ENCODE peak calls at places on chromosomes 5 and 9, in ten cellular contexts. One of them, this sample, is unnamed.
A peak's percentile ranks its signal among the peaks of the same experiment; 100 is the strongest.

GRCh38 chr9:108866001-108866420 is 3.9 kb downstream of the ACTL7A start:
- DNase-seq in spleen: no peak
- DNase-seq in breast epithelium: no peak
- DNase-seq in fibroblast of villous mesenchyme: no peak
- DNase-seq in thoracic aorta: no peak
- DNase-seq in hepatocyte: no peak
- DNase-seq in mammary epithelial cell: no peak
- DNase-seq in PC-9: no peak
- DNase-seq in fibroblast of mammary gland: no peak
- DNase-seq in colonic mucosa: no peak
- DNase-seq in this sample: no peak

GRCh38 chr9:72424131-72424530 is 59.1 kb upstream of the ZFAND5 start:
- DNase-seq in fibroblast of mammary gland: no peak
- DNase-seq in spleen: no peak
- DNase-seq in breast epithelium: no peak
- DNase-seq in fibroblast of villous mesenchyme: no peak
- DNase-seq in PC-9: no peak
- DNase-seq in thoracic aorta: no peak
- DNase-seq in hepatocyte: no peak
- DNase-seq in mammary epithelial cell: no peak
- DNase-seq in colonic mucosa: no peak
- DNase-seq in this sample: no peak

GRCh38 chr9:27468450-27469110 is 55.5 kb upstream of the IFNK start:
- DNase-seq in fibroblast of mammary gland: no peak
- DNase-seq in thoracic aorta: no peak
- DNase-seq in spleen: peak; percentile 56
- DNase-seq in PC-9: no peak
- DNase-seq in fibroblast of villous mesenchyme: peak; percentile 62
- DNase-seq in colonic mucosa: no peak
- DNase-seq in hepatocyte: no peak
- DNase-seq in mammary epithelial cell: no peak
- DNase-seq in breast epithelium: no peak
- DNase-seq in this sample: no peak

GRCh38 chr9:98129451-98129881 is 10.4 kb upstream of the TRIM14 start:
- DNase-seq in colonic mucosa: no peak
- DNase-seq in fibroblast of villous mesenchyme: no peak
- DNase-seq in thoracic aorta: no peak
- DNase-seq in fibroblast of mammary gland: peak; percentile 10
- DNase-seq in hepatocyte: no peak
- DNase-seq in mammary epithelial cell: no peak
- DNase-seq in breast epithelium: no peak
- DNase-seq in PC-9: no peak
- DNase-seq in spleen: peak; percentile 81
- DNase-seq in this sample: no peak

GRCh38 chr9:83384214-83384613 is 154.0 kb downstream of the FRMD3 start:
- DNase-seq in spleen: no peak
- DNase-seq in thoracic aorta: no peak
- DNase-seq in colonic mucosa: no peak
- DNase-seq in hepatocyte: no peak
- DNase-seq in mammary epithelial cell: no peak
- DNase-seq in fibroblast of villous mesenchyme: no peak
- DNase-seq in PC-9: no peak
- DNase-seq in fibroblast of mammary gland: no peak
- DNase-seq in breast epithelium: no peak
- DNase-seq in this sample: no peak

GRCh38 chr5:39947657-39948056 is 522.9 kb upstream of the DAB2 start:
- DNase-seq in fibroblast of villous mesenchyme: peak; percentile 3
- DNase-seq in breast epithelium: no peak
- DNase-seq in spleen: no peak
- DNase-seq in colonic mucosa: no peak
- DNase-seq in thoracic aorta: no peak
- DNase-seq in mammary epithelial cell: peak; percentile 33
- DNase-seq in fibroblast of mammary gland: peak; percentile 63
- DNase-seq in hepatocyte: no peak
- DNase-seq in PC-9: no peak
- DNase-seq in this sample: no peak

GRCh38 chr5:149317281-149318048 is 27.8 kb upstream of the GRPEL2 start:
- DNase-seq in fibroblast of mammary gland: peak; percentile 58
- DNase-seq in PC-9: peak; percentile 34
- DNase-seq in hepatocyte: peak; percentile 56
- DNase-seq in thoracic aorta: no peak
- DNase-seq in colonic mucosa: peak; percentile 41
- DNase-seq in spleen: no peak
- DNase-seq in mammary epithelial cell: peak; percentile 37
- DNase-seq in breast epithelium: no peak
- DNase-seq in fibroblast of villous mesenchyme: peak; percentile 58
- DNase-seq in this sample: no peak

GRCh38 chr5:73596705-73597328 is 29.2 kb upstream of the ARHGEF28 start:
- DNase-seq in thoracic aorta: no peak
- DNase-seq in breast epithelium: no peak
- DNase-seq in mammary epithelial cell: no peak
- DNase-seq in hepatocyte: peak; percentile 63
- DNase-seq in fibroblast of villous mesenchyme: no peak
- DNase-seq in PC-9: no peak
- DNase-seq in colonic mucosa: peak; percentile 53
- DNase-seq in spleen: no peak
- DNase-seq in fibroblast of mammary gland: peak; percentile 56
- DNase-seq in this sample: no peak

GRCh38 chr5:68891718-68892117 is 202.1 kb upstream of the SLC30A5 start:
- DNase-seq in PC-9: no peak
- DNase-seq in colonic mucosa: no peak
- DNase-seq in breast epithelium: no peak
- DNase-seq in spleen: no peak
- DNase-seq in thoracic aorta: no peak
- DNase-seq in fibroblast of mammary gland: no peak
- DNase-seq in hepatocyte: no peak
- DNase-seq in mammary epithelial cell: no peak
- DNase-seq in fibroblast of villous mesenchyme: no peak
- DNase-seq in this sample: no peak

GRCh38 chr9:134789168-134789567 is 91.4 kb upstream of the FCN2 start:
- DNase-seq in colonic mucosa: no peak
- DNase-seq in thoracic aorta: no peak
- DNase-seq in fibroblast of villous mesenchyme: peak; percentile 48
- DNase-seq in mammary epithelial cell: no peak
- DNase-seq in PC-9: no peak
- DNase-seq in spleen: no peak
- DNase-seq in hepatocyte: no peak
- DNase-seq in breast epithelium: no peak
- DNase-seq in fibroblast of mammary gland: no peak
- DNase-seq in this sample: no peak

GRCh38 chr5:89320441-89320840 is 437.5 kb upstream of the MEF2C start:
- DNase-seq in breast epithelium: no peak
- DNase-seq in fibroblast of mammary gland: no peak
- DNase-seq in thoracic aorta: no peak
- DNase-seq in fibroblast of villous mesenchyme: no peak
- DNase-seq in colonic mucosa: no peak
- DNase-seq in PC-9: no peak
- DNase-seq in hepatocyte: no peak
- DNase-seq in spleen: no peak
- DNase-seq in mammary epithelial cell: no peak
- DNase-seq in this sample: no peak

GRCh38 chr5:151675225-151675955 is 11.3 kb downstream of the SPARC start:
- DNase-seq in mammary epithelial cell: no peak
- DNase-seq in spleen: no peak
- DNase-seq in fibroblast of villous mesenchyme: peak; percentile 84
- DNase-seq in breast epithelium: no peak
- DNase-seq in hepatocyte: no peak
- DNase-seq in colonic mucosa: no peak
- DNase-seq in thoracic aorta: no peak
- DNase-seq in PC-9: no peak
- DNase-seq in fibroblast of mammary gland: peak; percentile 61
- DNase-seq in this sample: peak; percentile 69

GRCh38 chr5:79284852-79285251 is 48.9 kb downstream of the JMY start:
- DNase-seq in hepatocyte: no peak
- DNase-seq in PC-9: no peak
- DNase-seq in mammary epithelial cell: no peak
- DNase-seq in colonic mucosa: no peak
- DNase-seq in fibroblast of mammary gland: peak; percentile 29
- DNase-seq in breast epithelium: no peak
- DNase-seq in spleen: no peak
- DNase-seq in fibroblast of villous mesenchyme: peak; percentile 25
- DNase-seq in thoracic aorta: no peak
- DNase-seq in this sample: no peak

GRCh38 chr5:122940890-122941289 is 95.5 kb downstream of the SNX24 start:
- DNase-seq in hepatocyte: no peak
- DNase-seq in mammary epithelial cell: no peak
- DNase-seq in fibroblast of mammary gland: no peak
- DNase-seq in spleen: no peak
- DNase-seq in colonic mucosa: no peak
- DNase-seq in thoracic aorta: no peak
- DNase-seq in fibroblast of villous mesenchyme: no peak
- DNase-seq in PC-9: no peak
- DNase-seq in breast epithelium: no peak
- DNase-seq in this sample: no peak

DNA sequence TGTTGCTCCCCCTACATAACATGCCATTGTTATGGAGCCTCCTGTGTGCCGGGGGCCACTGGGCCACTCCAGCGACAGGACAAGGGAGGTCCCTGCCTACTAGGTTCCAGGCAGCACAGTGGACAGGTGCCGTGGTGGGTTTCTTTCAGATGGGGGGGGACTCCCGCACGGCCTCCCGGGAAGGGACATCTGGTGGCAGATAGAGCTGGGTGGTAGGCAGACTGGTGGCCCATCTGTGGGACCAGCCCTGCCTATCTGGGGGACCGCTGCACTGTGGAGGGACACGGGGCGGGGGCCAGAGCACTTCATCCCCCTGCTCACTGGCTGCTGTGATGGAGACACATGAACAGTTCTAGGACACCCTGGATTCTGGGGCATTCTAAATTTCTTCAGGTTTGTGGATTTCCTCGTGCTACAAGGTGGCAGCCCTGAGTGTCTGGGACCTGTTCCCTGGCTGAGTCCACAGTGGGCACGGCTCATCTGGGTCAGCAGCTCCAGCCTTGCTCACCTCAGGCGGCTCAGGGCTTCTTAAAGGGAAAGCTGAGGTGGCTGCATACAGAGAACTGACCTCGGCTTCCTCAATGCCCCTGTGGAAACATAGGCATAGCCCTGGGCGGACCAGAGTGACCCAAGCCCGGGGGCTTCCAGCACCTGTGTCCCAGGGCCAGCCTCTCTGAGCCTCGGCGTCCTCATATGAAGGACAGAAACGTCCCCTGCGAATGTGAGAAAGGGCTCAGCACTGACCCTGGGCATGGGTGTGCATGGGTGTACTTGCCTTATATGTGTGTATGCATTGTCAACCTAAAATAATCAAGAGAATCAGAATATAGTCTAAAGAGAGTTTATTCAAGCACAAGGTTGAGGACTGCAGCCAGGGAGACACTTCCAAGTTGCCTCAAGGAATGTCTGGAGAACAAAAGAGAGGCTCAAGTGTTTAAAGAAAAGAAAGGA is 22.5 kb downstream of the FGD3 start:
- DNase-seq in PC-9: no peak
- DNase-seq in fibroblast of mammary gland: no peak
- DNase-seq in spleen: peak; percentile 66
- DNase-seq in mammary epithelial cell: no peak
- DNase-seq in hepatocyte: no peak
- DNase-seq in colonic mucosa: no peak
- DNase-seq in fibroblast of villous mesenchyme: no peak
- DNase-seq in breast epithelium: peak; percentile 52
- DNase-seq in thoracic aorta: no peak
- DNase-seq in this sample: no peak
- H3K4me3 ChIP-seq in PC-9: no peak overlapping the region
- H3K4me3 ChIP-seq in fibroblast of mammary gland: no peak overlapping the region
- H3K4me3 ChIP-seq in spleen: no peak overlapping the region
- H3K4me3 ChIP-seq in mammary epithelial cell: no peak overlapping the region
- H3K4me3 ChIP-seq in hepatocyte: no peak overlapping the region
- H3K4me3 ChIP-seq in colonic mucosa: no peak overlapping the region
- H3K4me3 ChIP-seq in fibroblast of villous mesenchyme: no peak overlapping the region
- H3K4me3 ChIP-seq in breast epithelium: no peak overlapping the region
- H3K4me3 ChIP-seq in thoracic aorta: no peak overlapping the region
- H3K4me3 ChIP-seq in this sample: no peak overlapping the region

DNA sequence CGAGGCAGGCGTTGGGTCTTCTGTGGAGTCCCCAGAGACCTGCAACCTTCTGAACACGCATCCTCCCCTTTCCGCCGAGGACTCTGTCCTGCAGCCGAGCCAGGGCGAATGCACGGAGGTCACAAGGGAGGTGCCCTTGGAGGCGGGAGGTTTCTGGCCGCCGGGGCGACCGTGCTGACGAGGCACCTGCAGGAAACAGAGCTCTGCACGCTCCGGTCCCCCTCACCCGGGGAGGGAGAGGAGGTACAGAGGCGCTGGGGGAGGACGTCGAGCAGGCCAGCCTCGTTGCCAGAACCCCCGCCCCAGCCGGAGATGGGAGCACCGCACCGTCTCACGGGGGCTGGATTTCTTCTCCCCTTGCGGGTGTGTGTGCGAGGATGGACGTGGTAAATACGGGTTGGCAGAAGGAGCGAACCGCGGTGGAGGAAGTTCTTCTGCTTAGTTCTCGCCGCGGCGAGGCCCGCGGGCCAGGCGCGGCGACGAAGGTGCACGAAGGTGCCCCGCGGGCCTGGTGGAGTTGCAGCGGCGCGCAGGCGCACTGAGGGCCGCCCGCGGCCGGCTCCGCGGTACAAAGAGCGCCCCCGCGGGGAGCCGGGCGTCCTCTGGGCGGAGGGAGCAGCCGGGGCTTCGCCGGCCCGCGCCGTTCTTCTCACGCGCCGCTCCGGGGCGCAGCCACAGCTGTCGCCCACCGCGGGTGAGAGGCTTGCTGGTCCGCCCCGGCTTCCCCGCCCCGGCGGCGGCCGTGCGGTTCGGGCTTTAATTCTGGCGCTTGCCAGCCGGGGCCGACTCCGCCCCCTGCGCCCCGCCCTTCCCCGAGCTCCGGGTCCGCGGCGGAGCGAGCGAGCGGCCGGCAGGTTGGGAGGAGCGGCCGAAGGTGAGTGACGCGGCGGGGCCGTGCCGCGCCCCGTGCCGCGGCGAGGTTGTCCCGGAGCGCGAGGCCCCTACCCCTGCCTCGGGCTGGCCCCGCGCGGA is 289.5 kb downstream of the DOCK8 start:
- DNase-seq in thoracic aorta: no peak
- DNase-seq in PC-9: peak; percentile 81
- DNase-seq in breast epithelium: peak; percentile 73
- DNase-seq in fibroblast of villous mesenchyme: peak; percentile 31
- DNase-seq in spleen: peak; percentile 93
- DNase-seq in mammary epithelial cell: peak; percentile 81
- DNase-seq in colonic mucosa: peak; percentile 82
- DNase-seq in hepatocyte: peak; percentile 90
- DNase-seq in fibroblast of mammary gland: peak; percentile 29
- DNase-seq in this sample: peak; percentile 28
- TF ChIP-seq CTCF in thoracic aorta: peak; percentile 18
- TF ChIP-seq CTCF in PC-9: no peak
- TF ChIP-seq CTCF in breast epithelium: no peak
- TF ChIP-seq CTCF in fibroblast of villous mesenchyme: no peak
- TF ChIP-seq CTCF in spleen: no peak
- TF ChIP-seq CTCF in mammary epithelial cell: no peak
- TF ChIP-seq CTCF in colonic mucosa: no peak
- TF ChIP-seq CTCF in hepatocyte: peak; percentile 37
- TF ChIP-seq CTCF in fibroblast of mammary gland: no peak
- TF ChIP-seq CTCF in this sample: no peak

GRCh38 chr9:36974731-36975130 is 59.3 kb downstream of the PAX5 start:
- DNase-seq in fibroblast of villous mesenchyme: no peak
- DNase-seq in colonic mucosa: no peak
- DNase-seq in thoracic aorta: no peak
- DNase-seq in mammary epithelial cell: no peak
- DNase-seq in fibroblast of mammary gland: no peak
- DNase-seq in breast epithelium: no peak
- DNase-seq in hepatocyte: no peak
- DNase-seq in PC-9: no peak
- DNase-seq in spleen: no peak
- DNase-seq in this sample: no peak
- H3K4me3 ChIP-seq in fibroblast of villous mesenchyme: no peak overlapping the region
- H3K4me3 ChIP-seq in colonic mucosa: no peak overlapping the region
- H3K4me3 ChIP-seq in thoracic aorta: no peak overlapping the region
- H3K4me3 ChIP-seq in mammary epithelial cell: no peak overlapping the region
- H3K4me3 ChIP-seq in fibroblast of mammary gland: no peak overlapping the region
- H3K4me3 ChIP-seq in breast epithelium: no peak overlapping the region
- H3K4me3 ChIP-seq in hepatocyte: no peak overlapping the region
- H3K4me3 ChIP-seq in PC-9: no peak overlapping the region
- H3K4me3 ChIP-seq in spleen: no peak overlapping the region
- H3K4me3 ChIP-seq in this sample: no peak overlapping the region

GRCh38 chr9:6969805-6970204 is 212.0 kb downstream of the KDM4C start:
- DNase-seq in thoracic aorta: no peak
- DNase-seq in breast epithelium: no peak
- DNase-seq in PC-9: no peak
- DNase-seq in spleen: no peak
- DNase-seq in fibroblast of villous mesenchyme: no peak
- DNase-seq in mammary epithelial cell: no peak
- DNase-seq in hepatocyte: no peak
- DNase-seq in fibroblast of mammary gland: no peak
- DNase-seq in colonic mucosa: no peak
- DNase-seq in this sample: no peak
- TF ChIP-seq CTCF in thoracic aorta: no peak
- TF ChIP-seq CTCF in breast epithelium: no peak
- TF ChIP-seq CTCF in PC-9: no peak
- TF ChIP-seq CTCF in spleen: no peak
- TF ChIP-seq CTCF in fibroblast of villous mesenchyme: no peak
- TF ChIP-seq CTCF in mammary epithelial cell: no peak
- TF ChIP-seq CTCF in hepatocyte: no peak
- TF ChIP-seq CTCF in fibroblast of mammary gland: no peak
- TF ChIP-seq CTCF in colonic mucosa: no peak
- TF ChIP-seq CTCF in this sample: no peak

This sample was measured in retinal pigment epithelial cell.